ENCODE peak calls at places on chromosome 9, in six cellular contexts. F, Y, W, U, R and O are unnamed samples.

GRCh38 chr9:135076876-135077430 is 10.5 kb upstream of the OLFM1 start:
- DNase-seq in U (no peak), R (peak; percentile 44), W (no peak), F (peak; percentile 42), Y (no peak), O (no peak)

GRCh38 chr9:83451308-83451707 is 86.9 kb downstream of the FRMD3 start:
- DNase-seq in Y (no peak), F (no peak), W (no peak), R (no peak), U (no peak), O (no peak)

GRCh38 chr9:121296213-121297127 is 28.5 kb downstream of the GSN start:
- DNase-seq in F (no peak), Y (no peak), R (no peak), W (no peak), U (no peak), O (no peak)

GRCh38 chr9:17578911-17579793 is at the start of gene SH3GL2:
- DNase-seq in F (peak; percentile 93), U (peak; percentile 38), R (no peak), Y (peak; percentile 4), W (peak; percentile 27), O (peak; percentile 4)

GRCh38 chr9:4225291-4226119 is 74.4 kb downstream of the GLIS3 start:
- DNase-seq in Y (peak; percentile 95), U (peak; percentile 52), F (no peak), W (peak; percentile 56), R (no peak), O (peak; percentile 62)

GRCh38 chr9:87263291-87263690 is 234.4 kb upstream of the DAPK1 start:
- DNase-seq in Y (no peak), R (no peak), F (peak; percentile 94), W (no peak), U (no peak), O (no peak)

GRCh38 chr9:101381833-101382342 is 2.9 kb downstream of the BAAT start:
- DNase-seq in F (no peak), U (no peak), W (no peak), R (no peak), Y (no peak), O (no peak)

GRCh38 chr9:109351032-109351431 is 30.2 kb upstream of the EPB41L4B start:
- DNase-seq in Y (no peak), F (no peak), W (no peak), U (no peak), R (no peak), O (no peak)

GRCh38 chr9:102106446-102106845 is 368.0 kb upstream of the GRIN3A start:
- DNase-seq in F (no peak), W (no peak), Y (no peak), R (no peak), U (no peak), O (no peak)

GRCh38 chr9:79165006-79165405 is 406.8 kb upstream of the TLE4 start:
- DNase-seq in U (peak; percentile 80), Y (peak; percentile 79), W (peak; percentile 47), F (no peak), R (no peak), O (no peak)

GRCh38 chr9:28853487-28853886 is 1280.2 kb upstream of the C9orf72 start:
- DNase-seq in W (no peak), R (no peak), F (peak; percentile 56), Y (no peak), U (no peak), O (no peak)

GRCh38 chr9:88387035-88387732 is 1.1 kb upstream of the SPIN1 start:
- DNase-seq in W (peak; percentile 66), F (no peak), R (peak; percentile 69), U (peak; percentile 51), Y (peak; percentile 55), O (peak; percentile 43)

GRCh38 chr9:108033976-108034964 is 544.7 kb upstream of the KLF4 start:
- DNase-seq in F (no peak), Y (peak; percentile 94), U (peak; percentile 76), R (peak; percentile 83), W (peak; percentile 88), O (no peak)

GRCh38 chr9:137255448-137256114 is 454 bp downstream of the NELFB start:
- DNase-seq in W (no peak), R (no peak), Y (no peak), F (no peak), U (peak; percentile 28), O (no peak)

DNA sequence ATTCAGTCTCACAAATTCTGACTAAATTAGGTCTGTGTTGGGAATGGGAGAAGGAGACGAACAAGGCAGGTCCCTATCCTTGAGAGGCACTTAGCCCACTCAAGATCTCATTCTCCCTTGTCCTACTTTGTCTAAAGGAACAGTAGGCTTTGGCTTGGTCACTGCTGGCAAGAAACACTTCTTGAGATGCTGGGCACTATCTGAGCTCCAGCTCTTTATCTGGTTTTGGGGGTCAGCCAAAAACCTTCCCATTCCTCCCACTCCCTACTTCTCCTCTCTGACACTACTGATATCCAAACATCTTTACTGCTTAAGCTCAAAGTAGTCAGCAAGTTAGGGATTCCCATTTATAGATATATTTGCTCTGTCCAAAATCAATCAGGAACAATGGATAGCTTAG is 155.2 kb downstream of the MAPKAP1 start:
- DNase-seq in U (no peak), R (no peak), Y (no peak), W (peak; percentile 38), F (no peak), O (no peak)
- H3K27ac ChIP-seq in U (no peak overlapping the region), R (no peak overlapping the region), Y (no peak overlapping the region), W (peak overlapping the region; percentile 91), F (no peak overlapping the region), O (no peak overlapping the region)

DNA sequence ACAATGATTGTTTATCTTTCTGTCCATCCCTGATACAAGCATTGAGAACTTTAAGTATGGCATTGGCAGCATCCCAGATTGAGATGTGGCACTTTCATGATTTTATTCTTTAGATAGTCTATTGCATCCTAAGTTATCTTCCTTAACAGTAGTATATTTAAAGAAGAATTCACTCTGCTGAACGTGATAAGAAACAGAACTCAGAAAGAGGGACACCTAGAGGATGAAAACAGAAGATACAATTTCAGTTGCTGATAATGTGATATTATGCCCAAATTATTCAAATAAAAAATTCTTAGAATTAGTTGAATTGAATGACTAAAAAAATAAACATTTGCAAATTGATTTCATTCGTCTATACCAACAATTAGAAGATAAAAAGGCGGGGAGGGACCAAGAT is 218.1 kb upstream of the DMRTA1 start:
- DNase-seq in W (peak; percentile 35), U (peak; percentile 50), R (no peak), Y (peak; percentile 47), F (no peak), O (no peak)
- TF ChIP-seq CTCF in W (peak; percentile 48), U (no peak), R (no peak), Y (peak; percentile 57), F (peak; percentile 52), O (peak; percentile 34)

GRCh38 chr9:129323376-129323998 is 145.4 kb upstream of the IER5L start:
- DNase-seq in W (no peak), U (no peak), Y (no peak), F (peak; percentile 33), R (peak; percentile 57), O (no peak)

GRCh38 chr9:129322641-129323375 is 144.7 kb upstream of the IER5L start:
- DNase-seq in W (no peak), U (no peak), F (peak; percentile 30), R (peak; percentile 33), Y (no peak), O (no peak)

GRCh38 chr9:129321511-129322021 is 143.5 kb upstream of the IER5L start:
- DNase-seq in Y (no peak), F (no peak), U (no peak), W (no peak), R (peak; percentile 57), O (no peak)

GRCh38 chr9:129320575-129321311 is 142.7 kb upstream of the IER5L start:
- DNase-seq in W (peak; percentile 92), U (peak; percentile 87), R (peak; percentile 80), Y (peak; percentile 82), F (peak; percentile 79), O (peak; percentile 78)

GRCh38 chr9:129322022-129322621 is 144.1 kb upstream of the IER5L start:
- DNase-seq in R (peak; percentile 63), W (no peak), Y (no peak), U (no peak), F (peak; percentile 52), O (no peak)
- H3K4me3 ChIP-seq in R (no peak overlapping the region), W (no peak overlapping the region), Y (no peak overlapping the region), U (no peak overlapping the region), F (no peak overlapping the region), O (no peak overlapping the region)

GRCh38 chr9:20996809-20997208 is 34.6 kb downstream of the HACD4 start:
- DNase-seq in U (no peak), R (no peak), F (no peak), W (no peak), Y (no peak), O (no peak)
- H3K27ac ChIP-seq in U (no peak overlapping the region), R (no peak overlapping the region), F (no peak overlapping the region), W (no peak overlapping the region), Y (no peak overlapping the region), O (no peak overlapping the region)

GRCh38 chr9:98129451-98129881 is 10.4 kb upstream of the TRIM14 start:
- DNase-seq in F (no peak), Y (peak; percentile 7), R (peak; percentile 60), U (no peak), W (no peak), O (peak; percentile 20)

GRCh38 chr9:98132806-98133631 is 14.0 kb upstream of the TRIM14 start:
- DNase-seq in W (no peak), F (peak; percentile 45), R (peak; percentile 45), U (no peak), Y (no peak), O (no peak)

GRCh38 chr9:98130576-98131228 is 11.7 kb upstream of the TRIM14 start:
- DNase-seq in F (peak; percentile 31), W (no peak), R (peak; percentile 51), U (no peak), Y (no peak), O (no peak)

GRCh38 chr9:98134702-98135557 is 15.9 kb upstream of the TRIM14 start:
- DNase-seq in W (no peak), F (peak; percentile 20), Y (no peak), U (no peak), R (peak; percentile 46), O (no peak)

DNA sequence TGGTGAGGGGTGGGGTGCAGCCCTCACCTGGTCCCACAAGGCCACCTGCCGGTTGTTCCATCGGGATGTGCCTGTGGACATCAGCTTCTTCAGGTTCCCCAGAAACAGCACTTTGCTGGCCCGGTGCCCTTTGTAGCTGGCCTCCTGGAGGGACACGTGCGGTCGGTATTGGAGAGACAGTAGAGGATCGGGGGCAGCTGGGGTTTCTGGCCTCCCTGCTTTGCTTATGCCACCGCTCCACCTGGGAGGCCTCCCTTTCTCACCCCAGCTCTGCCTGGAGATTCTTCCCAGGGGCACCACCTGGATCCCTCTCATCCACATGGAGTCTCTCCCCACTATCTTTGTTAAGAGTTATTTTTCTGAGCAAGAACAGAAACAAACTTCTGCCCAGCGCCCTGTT is 13.1 kb upstream of the TRIM14 start:
- DNase-seq in F (no peak), Y (no peak), W (no peak), R (peak; percentile 57), U (no peak), O (no peak)
- TF ChIP-seq CTCF in F (no peak), Y (no peak), W (no peak), R (no peak), U (no peak), O (no peak)